ENCODE peak calls at places on chromosomes 13 and 19, in four cellular contexts. M is breast epithelium, O is BE2C, L is right atrium auricular region. P is an unnamed sample. For H3K4me1, the result is how much of the 10 kb centered on the place peaks cover.

GRCh38 chr19:58059003-58059671 is at the start of gene ZNF135:
- DNase-seq in M (peak), L (peak), O (peak), P (no peak)

GRCh38 chr19:39411006-39411831 is 1.2 kb upstream of the PLEKHG2 start:
- DNase-seq in M (no peak), L (peak), O (no peak), P (no peak)

GRCh38 chr19:15091918-15092753 is 10.1 kb downstream of the OR1I1 start:
- DNase-seq in M (no peak), L (no peak), O (peak), P (no peak)

GRCh38 chr13:67094952-67095351 is 135.2 kb downstream of the PCDH9 start:
- DNase-seq in O (no peak), M (no peak), L (no peak), P (no peak)

GRCh38 chr19:18634612-18635290 is 2.1 kb upstream of the KLHL26 start:
- DNase-seq in O (no peak), M (no peak), L (no peak), P (no peak)

GRCh38 chr13:102697929-102698648 is 3.2 kb upstream of the METTL21C start:
- DNase-seq in L (no peak), O (no peak), M (no peak), P (no peak)

GRCh38 chr13:46168818-46169217 is 13.2 kb downstream of the LCP1 start:
- DNase-seq in L (no peak), O (no peak), M (no peak), P (no peak)

GRCh38 chr19:676007-676342 is 217 bp upstream of the FSTL3 start:
- DNase-seq in M (no peak), O (no peak), L (no peak), P (no peak)

GRCh38 chr13:100674363-100674847 is at the start of gene TMTC4:
- DNase-seq in L (no peak), O (no peak), M (no peak), P (no peak)

GRCh38 chr13:95898256-95898655 is 154.9 kb downstream of the UGGT2 start:
- DNase-seq in L (no peak), M (no peak), O (no peak), P (peak)

GRCh38 chr19:10132848-10133350 is 13.2 kb upstream of the EIF3G start:
- DNase-seq in L (no peak), O (no peak), M (no peak), P (no peak)

GRCh38 chr13:86906458-86906857 is 764.7 kb upstream of the SLITRK5 start:
- DNase-seq in L (no peak), M (no peak), O (no peak), P (no peak)

DNA sequence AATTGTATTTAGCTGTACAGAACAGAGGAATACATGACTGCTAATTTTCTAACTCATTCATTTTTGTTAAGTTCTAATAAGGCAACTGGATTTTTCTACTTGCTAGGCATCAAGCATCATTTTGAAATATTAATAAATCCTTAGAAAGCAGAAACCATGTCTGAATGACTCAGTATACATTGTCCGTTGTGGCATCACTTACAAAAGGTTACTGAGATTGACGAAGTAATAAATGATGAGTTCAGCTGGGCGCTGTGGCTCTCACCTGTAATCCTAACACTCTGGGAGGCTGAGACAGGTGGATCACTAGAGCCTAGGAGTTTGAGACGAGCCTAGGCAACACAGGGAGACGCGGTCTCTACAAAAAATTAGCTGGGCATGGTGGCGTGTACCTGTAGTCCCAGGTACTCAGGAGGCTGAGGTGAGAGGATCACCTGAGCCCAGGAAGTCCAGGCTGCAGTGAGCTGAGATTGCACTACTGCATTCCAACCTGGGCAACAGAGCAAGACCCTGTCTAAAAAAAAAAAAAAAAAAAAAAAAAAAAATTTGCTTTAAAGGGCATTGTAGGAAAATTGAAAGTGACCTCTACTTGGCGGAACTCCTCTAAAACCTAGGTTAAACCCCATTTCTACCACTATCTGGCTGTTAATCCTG is 36.6 kb downstream of the LHFPL6 start:
- DNase-seq in L (no peak), O (no peak), M (no peak), P (peak)
- H3K4me1 ChIP-seq in L (under half), O (under half), M (under half), P (under half)

DNA sequence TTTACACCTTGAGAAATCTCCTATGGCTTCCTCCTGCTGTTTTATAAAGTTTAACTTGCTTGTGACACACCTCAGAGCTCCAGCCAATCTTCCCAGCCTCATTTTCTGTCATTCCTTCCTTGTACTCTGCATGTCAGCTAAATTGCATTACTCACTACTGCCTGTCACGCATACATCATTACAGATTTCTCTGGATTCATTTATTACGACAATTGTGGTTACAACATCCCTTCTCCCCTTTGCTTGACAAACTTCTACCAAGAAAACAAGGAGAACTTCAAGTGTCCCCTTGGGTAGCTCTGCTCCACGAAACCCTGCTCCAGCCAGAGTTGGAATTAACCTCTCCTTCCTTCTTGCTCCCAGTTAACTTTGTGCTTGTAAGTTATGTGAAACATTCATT is 22.0 kb upstream of the GPR18 start:
- DNase-seq in M (no peak), O (no peak), L (no peak), P (no peak)
- H3K4me1 ChIP-seq in M (under half), O (under half), L (under half), P (under half)

DNA sequence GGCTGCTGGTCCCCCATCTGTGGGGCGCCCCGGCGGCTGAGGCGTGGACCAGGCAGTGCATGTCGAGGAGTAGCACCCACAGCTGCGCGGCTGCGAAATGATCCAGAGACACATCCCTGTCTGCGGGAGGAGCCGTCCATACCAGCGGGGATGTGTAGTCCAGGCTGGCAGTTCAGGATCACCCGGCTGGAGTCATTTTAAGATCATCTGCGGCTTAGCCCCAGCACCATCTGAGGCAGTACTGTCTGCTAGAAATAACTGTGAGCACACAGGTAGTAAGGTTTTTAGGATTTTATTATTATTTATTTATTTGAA is 3.1 kb downstream of the ADAT3 start:
- DNase-seq in M (no peak), O (no peak), L (no peak), P (no peak)
- H3K4me1 ChIP-seq in M (under half), O (under half), L (under half), P (under half)

GRCh38 chr19:8458380-8458779 is 13.6 kb downstream of the HNRNPM start:
- DNase-seq in M (no peak), L (no peak), O (no peak), P (no peak)
- H3K4me1 ChIP-seq in M (under half), L (half or more), O (under half), P (under half)

DNA sequence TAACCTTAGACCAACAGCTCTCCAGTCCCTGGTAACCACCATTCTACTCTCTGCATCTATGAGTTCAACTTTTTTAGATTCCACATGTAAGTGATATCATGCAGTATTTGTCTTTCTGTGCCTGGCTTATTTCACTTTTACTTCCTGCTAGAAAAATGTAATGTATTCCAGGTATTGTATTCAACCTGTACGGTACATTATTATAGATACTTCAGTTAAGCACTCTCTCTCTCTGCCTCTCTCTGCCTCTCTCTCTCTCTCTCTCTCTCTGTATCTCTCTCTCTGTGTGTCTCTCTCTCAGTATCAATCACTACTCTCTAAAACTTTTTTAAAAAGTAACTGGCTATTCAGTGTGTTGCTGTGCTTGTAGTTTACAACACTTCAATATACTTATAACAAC is 8.4 kb downstream of the DACH1 start:
- DNase-seq in L (no peak), M (no peak), O (no peak), P (no peak)
- H3K4me1 ChIP-seq in L (under half), M (under half), O (under half), P (under half)

GRCh38 chr13:30743319-30744055 is 8.1 kb downstream of the ALOX5AP start:
- DNase-seq in O (no peak), L (peak), M (no peak), P (peak)

GRCh38 chr13:30744686-30745085 is 9.3 kb downstream of the ALOX5AP start:
- DNase-seq in M (no peak), L (no peak), O (no peak), P (no peak)

GRCh38 chr13:30744056-30744684 is 8.8 kb downstream of the ALOX5AP start:
- DNase-seq in O (no peak), L (no peak), M (no peak), P (no peak)

GRCh38 chr13:30746816-30747215 is 11.5 kb downstream of the ALOX5AP start:
- DNase-seq in O (peak), M (no peak), L (no peak), P (no peak)

GRCh38 chr13:30745917-30746686 is 10.8 kb downstream of the ALOX5AP start:
- DNase-seq in L (no peak), O (peak), M (no peak), P (no peak)
- H3K4me1 ChIP-seq in L (under half), O (under half), M (under half), P (under half)

P was measured in foreskin keratinocyte.